ENCODE peak calls at places on chromosomes 16 and 17, in ten cellular contexts. Y is WERI-Rb-1; Z is AG04450; A is EH; W is activated T-helper 1 cell treated with anti-CD3 and anti-CD28 coated beads, Interleukin-12 subunit alpha, Interleukin-12 subunit beta, Interleukin-2, Interleukin-4 antibody, amounts not matched to agents 30 ng/mL and 10 ng/mL and 1 ng/mL, durations not matched to agents 14 hours and 24 hours and 36 hours; O is Peyer's patch; D is H9; N is stomach; F is immature natural killer cell; S is adrenal gland. I is an unnamed sample.

GRCh38 chr17:66939461-66940114 is 24.9 kb upstream of the CACNG4 start:
- DNase-seq in D (no peak), O (no peak), F (no peak), W (no peak), N (no peak), A (no peak), S (no peak), Y (no peak), Z (no peak), I (no peak)

GRCh38 chr17:29796652-29797051 is 133.4 kb downstream of the SSH2 start:
- DNase-seq in O (no peak), S (no peak), Y (no peak), A (no peak), N (no peak), W (no peak), F (no peak), D (no peak), Z (no peak), I (no peak)

GRCh38 chr16:67760831-67761230 is 41.7 kb upstream of the GFOD2 start:
- DNase-seq in S (no peak), D (no peak), Y (no peak), W (no peak), F (no peak), A (no peak), N (no peak), Z (no peak), O (no peak), I (no peak)

GRCh38 chr17:2189231-2189630 is 114.4 kb downstream of the SMG6 start:
- DNase-seq in O (no peak), Z (no peak), S (no peak), F (no peak), N (no peak), Y (no peak), W (no peak), D (no peak), A (peak), I (peak)

GRCh38 chr17:68035131-68035522 is 408 bp upstream of the KPNA2 start:
- DNase-seq in A (no peak), S (peak), N (peak), F (no peak), O (peak), Y (peak), W (no peak), D (peak), Z (no peak), I (no peak)

GRCh38 chr17:48954300-48954755 is 9.7 kb upstream of the SNF8 start:
- DNase-seq in Z (no peak), F (no peak), A (peak), S (no peak), D (peak), Y (peak), N (no peak), O (no peak), W (no peak), I (peak)

GRCh38 chr17:76241205-76241539 is 879 bp upstream of the RNF157 start:
- DNase-seq in Y (no peak), Z (no peak), O (no peak), N (peak), S (no peak), A (no peak), F (no peak), D (no peak), W (no peak), I (peak)

GRCh38 chr17:83185023-83186002 is 105.9 kb downstream of the METRNL start:
- DNase-seq in A (no peak), F (no peak), Z (no peak), D (peak), S (peak), W (no peak), Y (peak), N (no peak), O (peak), I (no peak)

GRCh38 chr17:50447870-50448573 is 20.7 kb downstream of the CHAD start:
- DNase-seq in O (no peak), S (no peak), A (no peak), Y (no peak), Z (no peak), N (no peak), D (no peak), W (no peak), F (no peak), I (no peak)

GRCh38 chr17:82267575-82268379 is 5.7 kb downstream of the CSNK1D start:
- DNase-seq in N (peak), A (peak), Y (no peak), S (peak), Z (peak), W (no peak), O (peak), D (no peak), F (peak), I (peak)

GRCh38 chr16:30372725-30373124 is 1.9 kb upstream of the MYL11 start:
- DNase-seq in S (no peak), F (no peak), Z (no peak), A (no peak), O (no peak), D (no peak), W (no peak), N (no peak), Y (no peak), I (no peak)